ENCODE peak calls at places on chromosome 12, in nine cellular contexts. G is NCI-H774; C is G401; R is NB4; T is ELR; N is ureter; P is KG1; E is CD8-positive, alpha-beta T cell; H is amniotic epithelial cell. A is an unnamed sample.

GRCh38 chr12:53952871-53953734 is 1.6 kb upstream of the HOXC12 start:
- DNase-seq in N (no peak), R (no peak), E (no peak), H (no peak), C (no peak), P (no peak), T (no peak), G (no peak), A (no peak)

GRCh38 chr12:89649820-89650219 is 58.8 kb downstream of the ATP2B1 start:
- DNase-seq in C (no peak), G (no peak), E (no peak), N (no peak), H (no peak), R (no peak), T (no peak), P (no peak), A (no peak)

GRCh38 chr12:120231316-120232011 is 30.6 kb upstream of the RPLP0 start:
- DNase-seq in C (peak; percentile 66), G (no peak), T (peak; percentile 100), E (no peak), R (peak; percentile 99), P (peak; percentile 64), H (peak; percentile 81), N (peak; percentile 69), A (peak; percentile 100)

GRCh38 chr12:108860443-108860842 is 3.1 kb upstream of the SSH1 start:
- DNase-seq in G (no peak), H (no peak), C (no peak), T (no peak), P (no peak), N (no peak), R (no peak), E (no peak), A (no peak)

GRCh38 chr12:15662303-15662980 is 126.7 kb downstream of the EPS8 start:
- DNase-seq in R (no peak), N (no peak), P (no peak), G (no peak), T (peak; percentile 97), E (no peak), H (peak; percentile 97), C (no peak), A (peak; percentile 95)

GRCh38 chr12:65962921-65963883 is 138.9 kb downstream of the HMGA2 start:
- DNase-seq in C (peak; percentile 56), P (no peak), E (no peak), N (no peak), R (peak; percentile 56), T (peak; percentile 59), H (no peak), G (peak; percentile 77), A (no peak)

GRCh38 chr12:67086116-67086515 is 183.0 kb upstream of the CAND1 start:
- DNase-seq in R (no peak), T (no peak), G (no peak), H (no peak), P (no peak), N (no peak), C (no peak), E (no peak), A (no peak)

GRCh38 chr12:7113389-7113871 is 4.4 kb upstream of the C1RL start:
- DNase-seq in N (no peak), P (peak; percentile 12), R (peak; percentile 63), G (no peak), H (peak; percentile 28), T (peak; percentile 61), E (no peak), C (peak; percentile 64), A (peak; percentile 42)

GRCh38 chr12:4251228-4251891 is 22.2 kb upstream of the CCND2 start:
- DNase-seq in P (no peak), C (no peak), G (no peak), H (no peak), E (no peak), T (no peak), R (no peak), N (no peak), A (no peak)